ENCODE peak calls at places on chromosomes 12 and 14, in seven cellular contexts. X is neuronal stem cell, J is IMR-90, Z is H9, F is mesendoderm, E is trophoblast cell, B is H1. I is an unnamed sample. For H3K4me1, the result is how much of the 10 kb centered on the place peaks cover.

GRCh38 chr12:115750340-115750739 is 527.2 kb downstream of the MED13L start:
- DNase-seq in F (no peak), B (no peak), J (no peak), E (no peak), X (no peak), Z (no peak), I (no peak)

GRCh38 chr14:63760014-63760413 is 32.1 kb upstream of the SGPP1 start:
- DNase-seq in E (no peak), B (no peak), Z (no peak), J (no peak), F (no peak), X (no peak), I (no peak)

GRCh38 chr12:19457561-19457960 is 18.3 kb downstream of the AEBP2 start:
- DNase-seq in F (no peak), Z (no peak), X (no peak), E (no peak), B (no peak), J (no peak), I (no peak)

GRCh38 chr12:96710127-96710745 is 196.8 kb upstream of the NEDD1 start:
- DNase-seq in E (no peak), X (no peak), J (no peak), F (peak), Z (peak), B (no peak), I (no peak)

GRCh38 chr12:125070661-125071390 is 5.6 kb downstream of the AACS start:
- DNase-seq in J (no peak), F (no peak), X (no peak), E (peak), B (no peak), Z (peak), I (no peak)

GRCh38 chr14:93073833-93074769 is 41.6 kb downstream of the ITPK1 start:
- DNase-seq in B (no peak), X (no peak), F (no peak), Z (no peak), E (no peak), J (peak), I (peak)

GRCh38 chr14:99325591-99325990 is 53.6 kb upstream of the BCL11B start:
- DNase-seq in E (no peak), B (no peak), J (no peak), F (no peak), Z (no peak), X (no peak), I (no peak)

GRCh38 chr14:24407608-24408325 is 9.0 kb downstream of the NYNRIN start:
- DNase-seq in J (no peak), E (no peak), F (no peak), B (no peak), X (no peak), Z (peak), I (no peak)

GRCh38 chr12:104877107-104877705 is 80.9 kb downstream of the SLC41A2 start:
- DNase-seq in Z (no peak), J (peak), B (no peak), F (peak), E (no peak), X (no peak), I (peak)

GRCh38 chr14:68682166-68683103 is 110.4 kb downstream of the ZFP36L1 start:
- DNase-seq in Z (no peak), F (no peak), E (peak), B (no peak), X (no peak), J (peak), I (peak)

GRCh38 chr14:22485178-22485577 is 103.8 kb downstream of the DAD1 start:
- DNase-seq in E (no peak), X (no peak), J (no peak), Z (no peak), F (no peak), B (no peak), I (peak)

GRCh38 chr12:67804168-67804567 is 155.6 kb downstream of the DYRK2 start:
- DNase-seq in E (no peak), X (no peak), B (no peak), Z (no peak), F (no peak), J (no peak), I (no peak)

GRCh38 chr12:110253176-110253575 is 27.9 kb upstream of the ATP2A2 start:
- DNase-seq in E (no peak), J (peak), F (no peak), X (no peak), Z (peak), B (no peak), I (peak)

GRCh38 chr12:33581613-33582122 is 142.0 kb upstream of the SYT10 start:
- DNase-seq in E (no peak), B (no peak), Z (no peak), F (no peak), J (no peak), X (no peak), I (no peak)

GRCh38 chr14:49623941-49624806 is 3.6 kb downstream of the MGAT2 start:
- DNase-seq in J (no peak), B (no peak), F (no peak), Z (no peak), E (peak), X (no peak), I (peak)

GRCh38 chr12:121005346-121005815 is 10.9 kb downstream of the C12orf43 start:
- DNase-seq in Z (peak), J (peak), X (peak), E (peak), B (peak), F (peak), I (peak)

GRCh38 chr12:63995512-63995911 is 151.0 kb downstream of the SRGAP1 start:
- DNase-seq in Z (no peak), F (no peak), X (no peak), J (no peak), B (no peak), E (no peak), I (no peak)

GRCh38 chr14:73467377-73467776 is 9.0 kb upstream of the NUMB start:
- DNase-seq in B (no peak), Z (no peak), X (no peak), E (peak), F (no peak), J (peak), I (peak)
- H2AK5ac ChIP-seq in B (no peak), Z (no peak), X (no peak), E (no peak), F (no peak), J (peak), I (no peak)

GRCh38 chr12:95182868-95183415 is 34.3 kb downstream of the FGD6 start:
- DNase-seq in Z (no peak), X (no peak), J (peak), E (peak), B (no peak), F (no peak), I (peak)
- H3K4me1 ChIP-seq in Z (under half), X (under half), J (under half), E (under half), B (under half), F (under half), I (under half)

GRCh38 chr12:56198836-56199235 is 9.6 kb upstream of the SMARCC2 start:
- DNase-seq in J (peak), F (peak), B (no peak), X (no peak), Z (no peak), E (no peak), I (no peak)
- H2AK5ac ChIP-seq in J (no peak), F (no peak), B (no peak), X (no peak), Z (no peak), E (no peak), I (no peak)

DNA sequence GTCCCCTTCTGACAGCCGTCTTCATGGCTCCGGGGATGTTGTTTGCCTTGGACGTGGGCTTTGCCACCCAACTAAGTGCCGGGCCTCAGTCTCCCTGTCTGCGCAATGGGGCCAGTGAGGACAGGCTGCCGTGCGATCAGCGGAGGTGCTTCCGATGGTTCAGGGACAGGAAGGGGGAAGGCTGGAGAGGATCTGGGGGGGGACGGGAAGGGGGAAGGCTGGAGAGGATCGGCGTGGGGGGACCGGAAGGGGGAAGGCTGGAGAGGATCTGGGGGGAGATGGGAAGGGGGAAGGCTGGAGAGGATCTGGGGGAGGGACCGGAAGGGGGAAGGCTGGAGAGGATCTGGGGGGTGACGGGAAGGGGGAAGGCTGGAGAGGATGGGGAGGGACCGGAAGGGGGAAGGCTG is 3.4 kb downstream of the MMP17 start:
- DNase-seq in J (peak), F (no peak), E (no peak), B (no peak), X (no peak), Z (peak), I (no peak)
- H3K4me1 ChIP-seq in J (under half), F (under half), E (under half), B (under half), X (under half), Z (under half), I (under half)

I was measured in mesenchymal stem cell.